ENCODE peak calls at places on chromosomes 7 and 10, in ten cellular contexts. H is AG10803, C is right atrium auricular region, V is AG09319, B is IMR-90, I is coronary artery, A is lung, W is HepG2, Z is fibroblast of lung, X is right lobe of liver. F is an unnamed sample.

GRCh38 chr7:71308105-71308504 is 176.2 kb downstream of the GALNT17 start:
- DNase-seq in W (no peak), X (no peak), V (no peak), B (no peak), C (no peak), Z (no peak), A (no peak), I (peak), H (peak), F (no peak)

GRCh38 chr10:31426425-31426824 is 107.4 kb downstream of the ZEB1 start:
- DNase-seq in I (no peak), B (peak), H (peak), V (peak), W (no peak), C (no peak), Z (peak), A (no peak), X (no peak), F (no peak)

GRCh38 chr7:75599244-75599771 is 107.2 kb downstream of the SPDYE5 start:
- DNase-seq in C (no peak), A (no peak), I (no peak), V (no peak), Z (no peak), H (no peak), X (no peak), B (no peak), W (no peak), F (no peak)

GRCh38 chr7:131231381-131232220 is 96.1 kb upstream of the MKLN1 start:
- DNase-seq in H (peak), A (no peak), C (peak), X (no peak), I (no peak), Z (peak), V (no peak), W (no peak), B (peak), F (no peak)

GRCh38 chr10:103933557-103934121 is 15.7 kb upstream of the STN1 start:
- DNase-seq in X (no peak), I (no peak), H (no peak), B (no peak), W (no peak), C (no peak), A (no peak), Z (no peak), V (no peak), F (no peak)

GRCh38 chr10:35998036-35998435 is 355.9 kb upstream of the FZD8 start:
- DNase-seq in V (peak), B (no peak), X (no peak), W (no peak), C (no peak), A (no peak), I (no peak), H (peak), Z (no peak), F (no peak)

GRCh38 chr7:25763461-25763860 is 388.5 kb upstream of the NFE2L3 start:
- DNase-seq in A (no peak), W (no peak), V (no peak), Z (no peak), X (no peak), C (no peak), H (no peak), B (no peak), I (no peak), F (no peak)

GRCh38 chr7:80134536-80135305 is at the start of gene GNAI1:
- DNase-seq in C (peak), B (peak), A (peak), I (peak), X (peak), W (peak), V (peak), H (peak), Z (peak), F (peak)

GRCh38 chr7:4931932-4932331 is 27.1 kb downstream of the MMD2 start:
- DNase-seq in V (no peak), B (no peak), I (no peak), W (peak), A (no peak), Z (no peak), X (no peak), C (no peak), H (no peak), F (no peak)

GRCh38 chr7:79880312-79880711 is 254.3 kb upstream of the GNAI1 start:
- DNase-seq in H (no peak), Z (peak), I (no peak), X (no peak), B (no peak), V (no peak), W (no peak), A (no peak), C (no peak), F (no peak)

GRCh38 chr10:84293574-84294016 is 34.8 kb upstream of the CCSER2 start:
- DNase-seq in Z (no peak), H (no peak), V (no peak), A (no peak), X (no peak), C (no peak), W (no peak), B (peak), I (no peak), F (no peak)

GRCh38 chr7:14858410-14858809 is 44.1 kb downstream of the DGKB start:
- DNase-seq in W (no peak), V (no peak), Z (no peak), B (no peak), A (no peak), X (no peak), C (no peak), I (no peak), H (no peak), F (no peak)

GRCh38 chr10:73941300-73941699 is 30.4 kb downstream of the PLAU start:
- DNase-seq in A (no peak), H (no peak), Z (no peak), B (no peak), V (no peak), W (no peak), I (no peak), X (no peak), C (no peak), F (no peak)

GRCh38 chr7:16891338-16891737 is 9.6 kb upstream of the AGR3 start:
- DNase-seq in X (no peak), V (peak), Z (peak), C (no peak), I (no peak), W (peak), B (peak), H (peak), A (peak), F (no peak)
- TF ChIP-seq CTCF in X (peak), V (peak), Z (peak), C (peak), I (no peak), W (peak), B (peak), H (peak), A (peak), F (peak)

DNA sequence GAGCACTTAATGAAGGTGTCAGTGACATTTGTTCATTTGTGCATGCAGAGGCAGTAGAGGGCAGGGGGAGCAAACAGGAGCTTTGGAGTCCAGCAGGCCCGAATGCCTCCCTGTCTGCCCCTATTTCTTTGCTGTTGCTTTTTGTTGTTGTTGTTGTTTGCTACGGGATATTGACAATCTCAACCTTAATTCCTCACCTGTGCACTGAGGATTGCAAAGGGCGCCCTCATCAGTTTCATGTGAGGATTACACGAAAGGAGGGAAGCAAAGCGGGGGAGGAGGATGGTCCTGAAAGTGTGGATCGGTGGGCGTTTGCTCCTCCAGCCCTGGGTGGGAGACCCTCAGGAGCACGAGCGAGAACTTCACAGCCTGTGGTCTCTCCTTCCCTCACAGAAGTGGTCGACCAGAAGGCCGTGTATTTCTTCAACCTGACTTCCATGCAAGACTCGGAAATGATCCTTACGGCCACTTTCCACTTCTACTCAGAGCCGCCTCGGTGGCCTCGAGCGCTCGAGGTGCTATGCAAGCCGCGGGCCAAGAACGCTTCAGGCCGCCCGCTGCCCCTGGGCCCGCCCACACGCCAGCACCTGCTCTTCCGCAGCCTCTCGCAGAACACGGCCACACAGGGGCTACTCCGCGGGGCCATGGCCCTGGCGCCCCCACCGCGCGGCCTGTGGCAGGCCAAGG is 9.5 kb downstream of the GDF10 start:
- DNase-seq in V (no peak), W (no peak), C (no peak), Z (no peak), I (no peak), X (no peak), H (no peak), A (no peak), B (no peak), F (no peak)
- TF ChIP-seq CTCF in V (peak), W (peak), C (no peak), Z (peak), I (no peak), X (peak), H (peak), A (no peak), B (peak), F (no peak)

DNA sequence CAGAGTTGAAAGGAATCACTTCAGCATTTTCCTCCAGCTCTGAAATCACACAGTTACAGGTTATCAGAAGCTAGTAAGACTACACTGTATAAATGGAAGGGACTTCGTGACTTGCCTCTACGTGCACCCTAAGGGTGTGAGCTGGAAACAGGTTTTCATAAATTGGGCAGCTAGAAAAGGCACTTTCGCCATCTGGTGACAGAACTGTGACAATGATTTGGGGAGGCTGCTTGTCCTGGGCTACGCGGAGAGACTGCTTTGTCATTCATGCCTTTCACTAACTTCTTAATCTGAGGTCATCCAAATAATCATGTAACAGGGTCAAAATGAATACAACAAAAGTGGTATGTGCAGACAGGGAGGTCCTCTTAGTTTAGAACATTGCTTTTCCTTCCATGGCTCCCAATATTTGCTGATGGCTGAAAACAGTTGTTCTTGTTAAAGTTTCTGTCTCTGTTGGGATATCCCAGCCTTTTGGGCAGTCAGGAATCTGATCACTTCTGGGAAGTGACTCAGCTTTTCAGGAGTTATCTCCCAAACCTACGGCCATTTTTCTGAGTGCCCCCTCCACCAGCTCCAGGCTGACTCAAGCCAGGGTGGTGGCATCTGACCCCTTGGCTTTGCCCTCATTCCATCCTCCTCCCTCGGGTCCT is 17.8 kb downstream of the VWC2 start:
- DNase-seq in C (no peak), V (no peak), X (no peak), Z (no peak), W (peak), I (no peak), H (no peak), B (no peak), A (no peak), F (no peak)
- TF ChIP-seq CTCF in C (peak), V (no peak), X (peak), Z (no peak), W (peak), I (no peak), H (no peak), B (no peak), A (no peak), F (peak)

GRCh38 chr10:92696606-92697383 is 7.0 kb downstream of the HHEX start:
- DNase-seq in H (no peak), A (no peak), X (peak), B (no peak), I (no peak), C (no peak), W (peak), V (no peak), Z (no peak), F (no peak)
- TF ChIP-seq CTCF in H (no peak), A (no peak), X (no peak), B (no peak), I (no peak), C (no peak), W (peak), V (no peak), Z (no peak), F (no peak)

GRCh38 chr10:71684356-71685173 is 35.0 kb downstream of the C10orf105 start:
- DNase-seq in X (no peak), Z (no peak), C (no peak), V (no peak), I (no peak), B (no peak), W (no peak), A (no peak), H (no peak), F (no peak)
- TF ChIP-seq CTCF in X (no peak), Z (no peak), C (no peak), V (no peak), I (no peak), B (no peak), W (no peak), A (no peak), H (no peak), F (no peak)

GRCh38 chr7:1708640-1709249 is 38.7 kb downstream of the ELFN1 start:
- DNase-seq in I (peak), C (no peak), H (no peak), A (no peak), Z (no peak), B (no peak), V (no peak), X (peak), W (no peak), F (peak)

GRCh38 chr7:1706381-1706720 is 36.3 kb downstream of the ELFN1 start:
- DNase-seq in V (no peak), C (no peak), W (no peak), Z (no peak), B (no peak), H (no peak), I (peak), X (no peak), A (no peak), F (no peak)

GRCh38 chr7:1706721-1707613 is 36.9 kb downstream of the ELFN1 start:
- DNase-seq in Z (no peak), A (no peak), H (no peak), W (no peak), X (no peak), V (no peak), B (no peak), I (peak), C (no peak), F (peak)

GRCh38 chr7:1709281-1709680 is 39.2 kb downstream of the ELFN1 start:
- DNase-seq in A (no peak), H (no peak), C (no peak), I (peak), X (no peak), B (no peak), Z (no peak), W (no peak), V (no peak), F (no peak)

DNA sequence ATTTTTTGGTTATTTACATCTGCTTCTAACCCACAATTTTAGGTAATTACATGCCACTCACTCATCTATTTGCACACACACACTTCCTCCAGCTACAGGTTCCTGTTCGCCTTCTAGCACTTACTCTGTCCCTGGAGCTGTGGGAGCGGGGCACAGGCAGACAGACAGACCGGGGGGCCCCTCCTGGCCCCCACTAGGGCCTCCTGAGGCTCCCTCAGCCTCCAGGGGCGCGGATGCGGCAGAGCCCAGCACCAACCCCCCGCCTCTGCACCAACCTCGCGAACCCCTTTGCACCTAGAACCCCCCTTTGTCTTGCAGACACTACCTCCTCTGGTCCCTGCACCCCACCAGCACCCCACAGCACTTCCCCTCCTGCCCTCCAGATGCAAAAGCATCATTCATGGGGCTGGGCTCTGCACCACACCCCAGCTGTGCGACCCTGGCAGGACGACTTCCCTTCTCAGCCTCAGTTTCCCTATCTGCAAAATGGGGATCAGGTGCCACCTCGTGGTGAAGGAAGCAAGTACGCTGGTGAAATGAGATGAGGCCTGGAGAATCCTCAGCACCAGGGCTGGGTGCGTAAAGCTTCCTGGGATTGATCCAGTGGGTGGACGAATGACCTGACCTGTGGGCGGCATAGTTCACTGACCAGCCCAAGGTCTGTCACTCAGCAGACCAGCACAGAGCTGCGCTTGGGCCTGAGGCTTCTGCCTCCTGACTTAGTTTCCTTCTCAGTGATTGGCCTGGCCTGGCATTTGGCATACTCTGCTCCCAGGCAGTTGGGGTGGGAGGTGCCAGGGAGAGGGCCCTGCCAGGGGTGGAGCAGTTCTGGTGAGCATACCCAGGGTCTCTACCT is 37.9 kb downstream of the ELFN1 start:
- DNase-seq in V (no peak), X (peak), A (no peak), Z (no peak), W (no peak), C (no peak), I (peak), H (no peak), B (no peak), F (peak)
- TF ChIP-seq CTCF in V (peak), X (peak), A (no peak), Z (no peak), W (peak), C (no peak), I (no peak), H (peak), B (peak), F (no peak)

GRCh38 chr10:91091780-91092179 is 128.7 kb upstream of the PCGF5 start:
- DNase-seq in W (no peak), H (no peak), X (no peak), I (no peak), A (no peak), Z (no peak), C (no peak), V (no peak), B (no peak), F (no peak)

GRCh38 chr10:91090761-91091529 is 129.5 kb upstream of the PCGF5 start:
- DNase-seq in W (peak), Z (peak), B (no peak), I (no peak), H (peak), A (no peak), X (no peak), V (no peak), C (no peak), F (no peak)

GRCh38 chr10:91088300-91089140 is 131.9 kb upstream of the PCGF5 start:
- DNase-seq in H (peak), B (peak), Z (peak), I (no peak), X (no peak), C (no peak), A (no peak), V (no peak), W (peak), F (no peak)
- TF ChIP-seq CTCF in H (peak), B (peak), Z (peak), I (no peak), X (peak), C (no peak), A (no peak), V (peak), W (peak), F (peak)

GRCh38 chr7:134552105-134552504 is 3.2 kb downstream of the AKR1B15 start:
- DNase-seq in I (no peak), V (no peak), B (peak), X (no peak), A (no peak), Z (peak), W (peak), H (no peak), C (no peak), F (no peak)
- TF ChIP-seq CTCF in I (no peak), V (peak), B (peak), X (no peak), A (no peak), Z (peak), W (peak), H (peak), C (no peak), F (peak)

GRCh38 chr7:140983802-140984201 is 30.9 kb downstream of the MRPS33 start:
- DNase-seq in C (no peak), I (no peak), Z (peak), X (no peak), W (no peak), A (no peak), H (no peak), V (no peak), B (peak), F (no peak)
- TF ChIP-seq CTCF in C (no peak), I (no peak), Z (no peak), X (peak), W (peak), A (no peak), H (no peak), V (no peak), B (peak), F (no peak)

GRCh38 chr7:53904355-53904754 is 637.8 kb upstream of the VSTM2A start:
- DNase-seq in X (no peak), C (no peak), W (no peak), V (no peak), I (no peak), A (no peak), Z (no peak), H (no peak), B (no peak), F (no peak)

GRCh38 chr7:53900856-53901528 is 641.2 kb upstream of the VSTM2A start:
- DNase-seq in X (no peak), H (no peak), A (no peak), I (no peak), W (no peak), B (no peak), C (no peak), V (no peak), Z (no peak), F (no peak)
- TF ChIP-seq CTCF in X (no peak), H (no peak), A (no peak), I (no peak), W (no peak), B (no peak), C (no peak), V (no peak), Z (no peak), F (no peak)

F was measured in RWPE2.